ENCODE peak calls at places on chromosomes 16 and 17, in ten cellular contexts. H is RWPE1; B is SHP77; V is lung microvascular endothelial cell; D is amniotic stem cell; O is brain microvascular endothelial cell; J is RWPE2; N is T-helper 9 cell; X is stromal cell of bone marrow; M is stimulated activated naive CD4-positive, alpha-beta T cell. F is an unnamed sample.

GRCh38 chr17:4782652-4783051 is 3.5 kb downstream of the VMO1 start:
- DNase-seq in H (no peak), J (no peak), N (no peak), V (no peak), D (no peak), O (no peak), B (no peak), X (no peak), M (no peak), F (no peak)

GRCh38 chr16:69564845-69565610 is 738 bp upstream of the NFAT5 start:
- DNase-seq in B (peak; percentile 42), J (no peak), D (no peak), O (no peak), M (peak; percentile 28), V (peak; percentile 8), X (no peak), N (no peak), H (no peak), F (no peak)

GRCh38 chr16:31471875-31472558 is at the start of gene TGFB1I1:
- DNase-seq in B (peak; percentile 13), X (peak; percentile 45), M (no peak), J (no peak), H (peak; percentile 45), D (peak; percentile 63), V (peak; percentile 80), O (peak; percentile 71), N (no peak), F (no peak)

GRCh38 chr17:10513284-10514067 is 4.9 kb downstream of the MYH1 start:
- DNase-seq in N (no peak), J (no peak), O (no peak), X (no peak), B (no peak), V (no peak), M (no peak), H (no peak), D (no peak), F (no peak)

GRCh38 chr16:86251682-86252081 is 258.6 kb upstream of the FOXF1 start:
- DNase-seq in D (no peak), V (no peak), J (no peak), B (no peak), M (no peak), X (no peak), H (no peak), N (no peak), O (no peak), F (no peak)

GRCh38 chr17:58278661-58279015 is 2.1 kb downstream of the MPO start:
- DNase-seq in D (no peak), V (peak; percentile 16), O (no peak), X (no peak), J (no peak), H (no peak), B (no peak), N (no peak), M (no peak), F (no peak)

GRCh38 chr16:87723224-87723619 is 42.6 kb downstream of the KLHDC4 start:
- DNase-seq in X (peak; percentile 31), H (no peak), O (peak; percentile 92), D (no peak), N (no peak), B (peak; percentile 99), V (peak; percentile 88), J (no peak), M (no peak), F (no peak)

GRCh38 chr16:82882982-82883863 is 256.5 kb downstream of the CDH13 start:
- DNase-seq in D (no peak), V (no peak), M (no peak), B (no peak), O (no peak), H (no peak), N (no peak), X (no peak), J (no peak), F (no peak)

GRCh38 chr17:51850206-51850605 is 308.3 kb downstream of the CA10 start:
- DNase-seq in H (no peak), O (no peak), X (no peak), B (no peak), D (no peak), N (no peak), V (no peak), M (no peak), J (no peak), F (no peak)

GRCh38 chr16:10031955-10032354 is 150.3 kb downstream of the GRIN2A start:
- DNase-seq in B (no peak), N (no peak), H (no peak), X (no peak), V (no peak), O (no peak), M (no peak), D (no peak), J (no peak), F (no peak)

GRCh38 chr17:68807998-68808772 is 147.0 kb downstream of the ABCA8 start:
- DNase-seq in D (no peak), N (no peak), H (no peak), B (no peak), M (no peak), V (no peak), J (no peak), O (no peak), X (no peak), F (no peak)

GRCh38 chr17:43449470-43450202 is 34.1 kb upstream of the DHX8 start:
- DNase-seq in M (no peak), O (no peak), X (peak; percentile 13), V (no peak), B (no peak), J (no peak), D (no peak), N (no peak), H (peak; percentile 18), F (no peak)

GRCh38 chr16:21598676-21599157 is 660 bp upstream of the METTL9 start:
- DNase-seq in O (no peak), V (peak; percentile 20), M (peak; percentile 61), N (peak; percentile 11), B (no peak), X (no peak), J (no peak), D (no peak), H (no peak), F (no peak)

GRCh38 chr17:41777579-41778188 is 8.8 kb downstream of the JUP start:
- DNase-seq in M (no peak), V (peak; percentile 99), X (peak; percentile 81), B (peak; percentile 93), O (peak; percentile 88), D (peak; percentile 54), J (no peak), H (peak; percentile 58), N (no peak), F (no peak)

GRCh38 chr16:85387171-85387507 is 226.0 kb upstream of the GSE1 start:
- DNase-seq in H (no peak), X (no peak), M (no peak), B (no peak), D (no peak), V (no peak), O (no peak), J (peak; percentile 54), N (no peak), F (no peak)

GRCh38 chr17:2084766-2085647 is 30.1 kb downstream of the HIC1 start:
- DNase-seq in D (no peak), B (no peak), H (peak; percentile 25), O (peak; percentile 64), V (peak; percentile 92), J (no peak), N (no peak), X (no peak), M (no peak), F (no peak)

GRCh38 chr17:41331606-41332005 is 16.1 kb upstream of the KRTAP17-1 start:
- DNase-seq in B (no peak), X (no peak), M (no peak), D (no peak), J (no peak), O (no peak), V (no peak), H (no peak), N (no peak), F (no peak)

GRCh38 chr17:49488612-49489011 is 6.5 kb upstream of the NGFR start:
- DNase-seq in V (no peak), D (no peak), N (no peak), M (no peak), J (no peak), O (no peak), H (no peak), X (no peak), B (no peak), F (no peak)

GRCh38 chr16:88856122-88856827 is 472 bp downstream of the GALNS start:
- DNase-seq in D (no peak), V (no peak), O (no peak), M (no peak), B (no peak), J (no peak), H (peak; percentile 11), X (no peak), N (peak; percentile 24), F (no peak)

GRCh38 chr17:73156166-73156840 is 8.5 kb upstream of the SSTR2 start:
- DNase-seq in H (peak; percentile 76), M (peak; percentile 39), B (peak; percentile 86), X (peak; percentile 38), N (peak; percentile 36), J (no peak), O (peak; percentile 74), D (peak; percentile 39), V (peak; percentile 55), F (no peak)

GRCh38 chr16:73232555-73233422 is 184.9 kb upstream of the ZFHX3 start:
- DNase-seq in N (no peak), M (no peak), O (peak; percentile 96), X (peak; percentile 8), J (no peak), V (peak; percentile 85), H (no peak), D (no peak), B (no peak), F (no peak)

GRCh38 chr16:30829130-30830071 is 42.4 kb upstream of the ZNF629 start:
- DNase-seq in X (no peak), J (no peak), N (no peak), M (no peak), B (no peak), D (no peak), O (no peak), H (no peak), V (no peak), F (no peak)

GRCh38 chr16:60684002-60684401 is 1352.2 kb downstream of the CDH8 start:
- DNase-seq in J (no peak), D (no peak), O (no peak), X (no peak), M (no peak), H (no peak), V (no peak), B (no peak), N (no peak), F (no peak)

GRCh38 chr17:47935961-47936360 is 5.4 kb upstream of the PNPO start:
- DNase-seq in B (no peak), X (no peak), H (peak; percentile 89), V (peak; percentile 58), N (no peak), M (no peak), D (no peak), O (peak; percentile 43), J (peak; percentile 86), F (no peak)

GRCh38 chr17:2853111-2853721 is 57.0 kb downstream of the RAP1GAP2 start:
- DNase-seq in H (peak; percentile 72), B (no peak), M (peak; percentile 24), V (no peak), J (no peak), N (peak; percentile 31), X (peak; percentile 21), D (no peak), O (peak; percentile 30), F (peak; percentile 33)

GRCh38 chr17:73474370-73474988 is 162.7 kb upstream of the CDC42EP4 start:
- DNase-seq in H (peak; percentile 85), V (peak; percentile 51), N (no peak), D (no peak), O (peak; percentile 80), B (peak; percentile 75), X (peak; percentile 6), J (no peak), M (no peak), F (no peak)

GRCh38 chr17:42402121-42402516 is 13.9 kb upstream of the STAT3 start:
- DNase-seq in H (no peak), B (no peak), O (no peak), N (no peak), X (no peak), J (no peak), M (no peak), V (no peak), D (no peak), F (no peak)

GRCh38 chr16:66400503-66401380 is 26.4 kb upstream of the BEAN1 start:
- DNase-seq in N (no peak), D (no peak), H (no peak), V (no peak), B (no peak), J (no peak), M (no peak), O (no peak), X (no peak), F (no peak)

F was measured in effector memory CD4-positive, alpha-beta T cell.